ENCODE peak calls at places on chromosomes 5 and 9, in six cellular contexts. One of them, this sample, is unnamed. For H3K4me1, the result is how much of the 10 kb centered on the place peaks cover.

GRCh38 chr5:61332369-61332745 is 299 bp downstream of the ZSWIM6 start:
- DNase-seq in neural progenitor cell: peak
- DNase-seq in MM.1S: peak
- DNase-seq in SK-N-SH: peak
- DNase-seq in PC-3: no peak
- DNase-seq in HCT116: no peak
- DNase-seq in this sample: peak

GRCh38 chr5:146340260-146341081 is 1.8 kb downstream of the POU4F3 start:
- DNase-seq in MM.1S: no peak
- DNase-seq in PC-3: peak
- DNase-seq in HCT116: no peak
- DNase-seq in SK-N-SH: no peak
- DNase-seq in neural progenitor cell: peak
- DNase-seq in this sample: peak

GRCh38 chr5:64074533-64074932 is 91.1 kb upstream of the RNF180 start:
- DNase-seq in MM.1S: peak
- DNase-seq in neural progenitor cell: peak
- DNase-seq in HCT116: no peak
- DNase-seq in SK-N-SH: peak
- DNase-seq in PC-3: peak
- DNase-seq in this sample: peak

GRCh38 chr5:102903074-102903871 is 148.2 kb downstream of the PAM start:
- DNase-seq in SK-N-SH: no peak
- DNase-seq in neural progenitor cell: no peak
- DNase-seq in PC-3: peak
- DNase-seq in MM.1S: no peak
- DNase-seq in HCT116: no peak
- DNase-seq in this sample: no peak

GRCh38 chr5:112921833-112922817 is at the start of gene REEP5:
- DNase-seq in neural progenitor cell: peak
- DNase-seq in SK-N-SH: peak
- DNase-seq in HCT116: peak
- DNase-seq in PC-3: peak
- DNase-seq in MM.1S: peak
- DNase-seq in this sample: peak

GRCh38 chr9:71223953-71224538 is 102.6 kb upstream of the TRPM3 start:
- DNase-seq in neural progenitor cell: peak
- DNase-seq in SK-N-SH: no peak
- DNase-seq in HCT116: no peak
- DNase-seq in MM.1S: no peak
- DNase-seq in PC-3: no peak
- DNase-seq in this sample: no peak

GRCh38 chr9:34590376-34591090 is 1.0 kb upstream of the CNTFR start:
- DNase-seq in HCT116: no peak
- DNase-seq in MM.1S: no peak
- DNase-seq in PC-3: no peak
- DNase-seq in SK-N-SH: no peak
- DNase-seq in neural progenitor cell: peak
- DNase-seq in this sample: no peak

GRCh38 chr5:38013107-38013506 is 173.3 kb upstream of the GDNF start:
- DNase-seq in neural progenitor cell: no peak
- DNase-seq in MM.1S: no peak
- DNase-seq in HCT116: no peak
- DNase-seq in SK-N-SH: no peak
- DNase-seq in PC-3: no peak
- DNase-seq in this sample: no peak

GRCh38 chr9:38119570-38119969 is 50.5 kb upstream of the SHB start:
- DNase-seq in PC-3: peak
- DNase-seq in HCT116: no peak
- DNase-seq in neural progenitor cell: no peak
- DNase-seq in MM.1S: no peak
- DNase-seq in SK-N-SH: no peak
- DNase-seq in this sample: no peak

GRCh38 chr5:172872997-172873491 is 39.0 kb downstream of the ERGIC1 start:
- DNase-seq in PC-3: no peak
- DNase-seq in HCT116: no peak
- DNase-seq in SK-N-SH: no peak
- DNase-seq in neural progenitor cell: no peak
- DNase-seq in MM.1S: no peak
- DNase-seq in this sample: peak

GRCh38 chr9:125296843-125297372 is 35.3 kb downstream of the GAPVD1 start:
- DNase-seq in neural progenitor cell: no peak
- DNase-seq in PC-3: peak
- DNase-seq in MM.1S: no peak
- DNase-seq in HCT116: no peak
- DNase-seq in SK-N-SH: no peak
- DNase-seq in this sample: no peak

GRCh38 chr5:111737716-111738115 is 19.3 kb downstream of the NREP start:
- DNase-seq in HCT116: no peak
- DNase-seq in SK-N-SH: no peak
- DNase-seq in neural progenitor cell: no peak
- DNase-seq in PC-3: peak
- DNase-seq in MM.1S: no peak
- DNase-seq in this sample: peak

GRCh38 chr5:74493426-74493825 is 147.1 kb downstream of the ENC1 start:
- DNase-seq in HCT116: no peak
- DNase-seq in MM.1S: no peak
- DNase-seq in neural progenitor cell: no peak
- DNase-seq in SK-N-SH: no peak
- DNase-seq in PC-3: no peak
- DNase-seq in this sample: no peak

GRCh38 chr5:33260098-33260497 is 180.7 kb upstream of the TARS1 start:
- DNase-seq in MM.1S: no peak
- DNase-seq in HCT116: no peak
- DNase-seq in SK-N-SH: no peak
- DNase-seq in PC-3: no peak
- DNase-seq in neural progenitor cell: no peak
- DNase-seq in this sample: peak

GRCh38 chr9:20209421-20210340 is 412.6 kb downstream of the MLLT3 start:
- DNase-seq in neural progenitor cell: no peak
- DNase-seq in SK-N-SH: no peak
- DNase-seq in MM.1S: no peak
- DNase-seq in PC-3: no peak
- DNase-seq in HCT116: no peak
- DNase-seq in this sample: no peak

GRCh38 chr5:179887095-179887494 is 20.6 kb downstream of the TBC1D9B start:
- DNase-seq in MM.1S: no peak
- DNase-seq in HCT116: no peak
- DNase-seq in SK-N-SH: no peak
- DNase-seq in PC-3: no peak
- DNase-seq in neural progenitor cell: no peak
- DNase-seq in this sample: no peak

GRCh38 chr9:92680166-92681119 is 10.5 kb upstream of the IPPK start:
- DNase-seq in HCT116: no peak
- DNase-seq in neural progenitor cell: no peak
- DNase-seq in PC-3: no peak
- DNase-seq in MM.1S: no peak
- DNase-seq in SK-N-SH: no peak
- DNase-seq in this sample: peak

GRCh38 chr5:154830596-154830995 is 19.8 kb downstream of the FAXDC2 start:
- DNase-seq in PC-3: no peak
- DNase-seq in MM.1S: no peak
- DNase-seq in SK-N-SH: no peak
- DNase-seq in HCT116: no peak
- DNase-seq in neural progenitor cell: no peak
- DNase-seq in this sample: no peak

GRCh38 chr5:68433921-68434879 is 218.6 kb downstream of the PIK3R1 start:
- DNase-seq in HCT116: peak
- DNase-seq in MM.1S: peak
- DNase-seq in neural progenitor cell: no peak
- DNase-seq in PC-3: peak
- DNase-seq in SK-N-SH: no peak
- DNase-seq in this sample: peak

GRCh38 chr5:176773408-176774035 is 36.8 kb upstream of the UNC5A start:
- DNase-seq in SK-N-SH: no peak
- DNase-seq in neural progenitor cell: no peak
- DNase-seq in PC-3: no peak
- DNase-seq in HCT116: no peak
- DNase-seq in MM.1S: no peak
- DNase-seq in this sample: no peak

GRCh38 chr5:38734353-38734752 is 111.5 kb upstream of the OSMR start:
- DNase-seq in HCT116: no peak
- DNase-seq in SK-N-SH: no peak
- DNase-seq in neural progenitor cell: peak
- DNase-seq in PC-3: no peak
- DNase-seq in MM.1S: no peak
- DNase-seq in this sample: no peak

GRCh38 chr9:131397100-131397790 is 3.4 kb downstream of the PRRC2B start:
- DNase-seq in neural progenitor cell: peak
- DNase-seq in HCT116: no peak
- DNase-seq in MM.1S: no peak
- DNase-seq in PC-3: peak
- DNase-seq in SK-N-SH: no peak
- DNase-seq in this sample: peak

GRCh38 chr5:51389582-51390463 is 6.6 kb downstream of the ISL1 start:
- DNase-seq in PC-3: no peak
- DNase-seq in HCT116: no peak
- DNase-seq in neural progenitor cell: no peak
- DNase-seq in SK-N-SH: peak
- DNase-seq in MM.1S: no peak
- DNase-seq in this sample: peak

GRCh38 chr5:1495525-1495897 is 28.2 kb downstream of the LPCAT1 start:
- DNase-seq in PC-3: no peak
- DNase-seq in HCT116: no peak
- DNase-seq in SK-N-SH: no peak
- DNase-seq in neural progenitor cell: no peak
- DNase-seq in MM.1S: no peak
- DNase-seq in this sample: no peak
- H3K4me1 ChIP-seq in PC-3: under half
- H3K4me1 ChIP-seq in HCT116: under half
- H3K4me1 ChIP-seq in SK-N-SH: under half
- H3K4me1 ChIP-seq in neural progenitor cell: under half
- H3K4me1 ChIP-seq in MM.1S: half or more
- H3K4me1 ChIP-seq in this sample: under half

DNA sequence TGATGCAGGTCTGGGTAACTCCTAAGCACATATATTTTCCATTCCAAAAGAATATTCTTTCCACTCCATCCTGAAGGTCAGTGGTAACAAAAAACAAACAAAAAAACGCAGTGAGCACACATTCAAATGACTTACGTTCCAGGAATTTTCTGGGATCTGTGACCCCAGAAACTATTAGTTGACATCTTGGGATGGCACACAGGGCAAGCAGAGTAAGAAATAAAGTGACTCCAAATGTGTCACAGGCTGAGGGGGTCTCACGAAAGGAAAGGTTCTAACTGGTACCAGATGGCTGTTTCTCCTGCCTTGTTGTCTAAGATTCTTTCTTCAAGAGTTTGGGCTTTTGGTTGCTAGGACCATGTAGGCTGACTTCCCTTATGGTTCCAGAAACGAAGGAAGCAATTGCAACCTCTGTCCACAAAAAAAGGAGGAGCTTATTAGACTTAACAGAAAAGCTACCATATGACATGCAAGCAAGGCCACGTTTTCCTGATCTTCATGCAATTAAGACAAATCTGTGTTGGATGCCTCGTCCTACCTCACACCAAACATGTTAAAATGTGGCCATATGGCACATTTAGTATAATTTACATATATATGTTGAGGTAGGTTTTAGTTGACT is 32.7 kb downstream of the PTGS1 start:
- DNase-seq in HCT116: no peak
- DNase-seq in SK-N-SH: no peak
- DNase-seq in neural progenitor cell: no peak
- DNase-seq in MM.1S: no peak
- DNase-seq in PC-3: no peak
- DNase-seq in this sample: peak
- H3K9ac ChIP-seq in HCT116: no peak
- H3K9ac ChIP-seq in SK-N-SH: no peak
- H3K9ac ChIP-seq in neural progenitor cell: no peak
- H3K9ac ChIP-seq in MM.1S: no peak
- H3K9ac ChIP-seq in PC-3: no peak
- H3K9ac ChIP-seq in this sample: peak

GRCh38 chr5:169296456-169297220 is 4.3 kb downstream of the SLIT3 start:
- DNase-seq in MM.1S: no peak
- DNase-seq in SK-N-SH: no peak
- DNase-seq in neural progenitor cell: no peak
- DNase-seq in PC-3: no peak
- DNase-seq in HCT116: no peak
- DNase-seq in this sample: peak
- TF ChIP-seq EZH2phosphoT487 in MM.1S: no peak
- TF ChIP-seq EZH2phosphoT487 in SK-N-SH: no peak
- TF ChIP-seq EZH2phosphoT487 in neural progenitor cell: no peak
- TF ChIP-seq EZH2phosphoT487 in PC-3: no peak
- TF ChIP-seq EZH2phosphoT487 in HCT116: no peak
- TF ChIP-seq EZH2phosphoT487 in this sample: no peak

GRCh38 chr9:126665696-126666035 is 51.9 kb downstream of the LMX1B start:
- DNase-seq in HCT116: no peak
- DNase-seq in PC-3: no peak
- DNase-seq in SK-N-SH: no peak
- DNase-seq in MM.1S: no peak
- DNase-seq in neural progenitor cell: peak
- DNase-seq in this sample: no peak
- H3K4me1 ChIP-seq in HCT116: half or more
- H3K4me1 ChIP-seq in PC-3: under half
- H3K4me1 ChIP-seq in SK-N-SH: under half
- H3K4me1 ChIP-seq in MM.1S: under half
- H3K4me1 ChIP-seq in neural progenitor cell: under half
- H3K4me1 ChIP-seq in this sample: under half

This sample was measured in GM23248.